ENCODE peak calls at places on chromosomes 16 and 17, in seven cellular contexts. A is pancreas; F is CD4-positive, CD25-positive, alpha-beta regulatory T cell; S is CD4-positive, alpha-beta memory T cell; P is CD8-positive, alpha-beta memory T cell; Z is cardiac muscle cell; Y is left ventricle myocardium inferior. J is an unnamed sample. For H3K4me1, the result is how much of the 10 kb centered on the place peaks cover.

GRCh38 chr17:50447870-50448573 is 20.7 kb downstream of the CHAD start:
- DNase-seq in A (no peak), F (no peak), S (no peak), P (no peak), Z (no peak), Y (no peak), J (no peak)

GRCh38 chr17:48213797-48214196 is 106.2 kb downstream of the SNX11 start:
- DNase-seq in A (no peak), F (no peak), S (no peak), P (no peak), Z (no peak), Y (no peak), J (no peak)

GRCh38 chr17:16327018-16327417 is 26.3 kb downstream of the CENPV start:
- DNase-seq in A (no peak), F (no peak), S (no peak), P (no peak), Z (no peak), Y (no peak), J (no peak)

GRCh38 chr16:8887438-8887765 is 5.3 kb downstream of the LITAFD start:
- DNase-seq in A (no peak), F (no peak), S (no peak), P (no peak), Z (no peak), Y (no peak), J (no peak)

GRCh38 chr16:50809561-50809960 is 67.7 kb downstream of the CYLD start:
- DNase-seq in A (no peak), F (no peak), S (no peak), P (no peak), Z (no peak), Y (no peak), J (peak)

GRCh38 chr16:23842137-23842600 is 6.4 kb downstream of the PRKCB start:
- DNase-seq in A (no peak), F (no peak), S (no peak), P (no peak), Z (no peak), Y (no peak), J (no peak)

GRCh38 chr17:13822671-13823070 is 220.9 kb upstream of the HS3ST3A1 start:
- DNase-seq in A (no peak), F (no peak), S (no peak), P (no peak), Z (no peak), Y (no peak), J (no peak)

GRCh38 chr16:48194828-48195566 is 39.2 kb upstream of the ABCC12 start:
- DNase-seq in A (no peak), F (no peak), S (no peak), P (no peak), Z (no peak), Y (no peak), J (no peak)

GRCh38 chr16:68064791-68065365 is 20.3 kb upstream of the NFATC3 start:
- DNase-seq in A (peak), F (peak), S (peak), P (peak), Z (peak), Y (peak), J (no peak)

GRCh38 chr16:57503366-57503765 is 17.1 kb upstream of the DOK4 start:
- DNase-seq in A (no peak), F (no peak), S (no peak), P (no peak), Z (no peak), Y (no peak), J (no peak)

GRCh38 chr16:72809446-72809845 is 238.5 kb downstream of the ZFHX3 start:
- DNase-seq in A (no peak), F (no peak), S (no peak), P (no peak), Z (no peak), Y (no peak), J (no peak)

GRCh38 chr16:66502020-66502913 is 47.7 kb downstream of the TK2 start:
- DNase-seq in A (no peak), F (no peak), S (no peak), P (no peak), Z (no peak), Y (peak), J (peak)

GRCh38 chr16:84559311-84559932 is 55.0 kb upstream of the MEAK7 start:
- DNase-seq in A (peak), F (no peak), S (no peak), P (no peak), Z (no peak), Y (no peak), J (no peak)

GRCh38 chr16:11992594-11993524 is 16.3 kb downstream of the SNX29 start:
- DNase-seq in A (no peak), F (no peak), S (no peak), P (no peak), Z (no peak), Y (no peak), J (no peak)

GRCh38 chr17:49285716-49286115 is 55.1 kb upstream of the PHOSPHO1 start:
- DNase-seq in A (no peak), F (no peak), S (no peak), P (no peak), Z (no peak), Y (no peak), J (no peak)

GRCh38 chr16:23374721-23375120 is 72.6 kb downstream of the SCNN1B start:
- DNase-seq in A (peak), F (no peak), S (no peak), P (no peak), Z (no peak), Y (no peak), J (no peak)

GRCh38 chr17:4201231-4201630 is 58.2 kb downstream of the CYB5D2 start:
- DNase-seq in A (no peak), F (no peak), S (no peak), P (no peak), Z (no peak), Y (no peak), J (no peak)

GRCh38 chr17:75128694-75129505 is 2.6 kb downstream of the NT5C start:
- DNase-seq in A (no peak), F (no peak), S (no peak), P (no peak), Z (no peak), Y (no peak), J (no peak)

GRCh38 chr17:2215616-2216364 is 87.8 kb downstream of the SMG6 start:
- DNase-seq in A (no peak), F (peak), S (peak), P (peak), Z (peak), Y (peak), J (no peak)

GRCh38 chr17:50221500-50222480 is 20.4 kb upstream of the COL1A1 start:
- DNase-seq in A (no peak), F (no peak), S (no peak), P (no peak), Z (no peak), Y (no peak), J (peak)

GRCh38 chr17:73782231-73782630 is 138.0 kb upstream of the SDK2 start:
- DNase-seq in A (no peak), F (no peak), S (no peak), P (no peak), Z (no peak), Y (no peak), J (no peak)

GRCh38 chr17:73784015-73784603 is 139.9 kb upstream of the SDK2 start:
- DNase-seq in A (no peak), F (no peak), S (no peak), P (no peak), Z (no peak), Y (no peak), J (peak)

GRCh38 chr17:73783382-73783766 is 139.1 kb upstream of the SDK2 start:
- DNase-seq in A (no peak), F (no peak), S (no peak), P (no peak), Z (no peak), Y (no peak), J (no peak)

GRCh38 chr17:73785466-73785865 is 141.2 kb upstream of the SDK2 start:
- DNase-seq in A (no peak), F (no peak), S (no peak), P (no peak), Z (peak), Y (no peak), J (no peak)

DNA sequence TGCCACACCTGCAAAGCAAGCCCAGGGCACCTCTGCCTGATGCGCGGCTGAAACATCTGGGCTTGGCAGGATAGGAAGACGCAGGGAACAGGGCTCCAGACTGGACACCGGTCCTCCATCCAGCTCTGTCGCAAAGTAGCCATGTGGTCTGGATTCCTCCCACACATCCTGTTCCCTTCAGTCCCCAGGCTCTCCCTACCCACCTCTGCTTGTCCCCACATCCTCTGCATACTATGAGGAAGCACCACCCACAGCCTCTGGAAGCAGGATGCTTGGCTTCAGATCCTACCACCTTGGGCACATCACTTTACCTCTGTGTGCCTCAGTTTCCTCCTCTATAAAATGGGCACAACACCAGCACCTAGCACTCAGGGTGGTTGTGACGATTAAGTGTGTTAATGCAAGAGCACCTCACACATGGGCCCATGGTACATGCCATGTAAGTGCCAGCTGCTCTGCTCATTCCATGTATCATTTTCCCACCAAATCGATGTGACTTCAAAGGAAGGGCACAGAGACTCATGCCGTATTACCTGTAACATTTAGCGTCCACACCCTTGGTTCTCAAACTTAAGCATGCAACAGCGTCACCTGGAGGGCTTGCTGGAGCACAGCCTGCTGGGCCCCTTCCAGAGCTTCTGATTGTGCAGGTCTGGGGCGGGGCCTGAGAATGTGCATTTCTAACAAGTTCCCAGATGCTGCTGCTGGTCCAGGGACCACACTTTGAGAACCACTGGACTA is 138.6 kb upstream of the SDK2 start:
- DNase-seq in A (no peak), F (no peak), S (no peak), P (no peak), Z (peak), Y (no peak), J (no peak)
- H3K4me1 ChIP-seq in A (under half), F (under half), S (under half), P (under half), Z (under half), Y (under half), J (under half)

GRCh38 chr16:30785126-30786106 is 1.6 kb downstream of the ZNF629 start:
- DNase-seq in A (no peak), F (no peak), S (no peak), P (no peak), Z (no peak), Y (no peak), J (no peak)
- H3K4me3 ChIP-seq in A (peak), F (no peak), S (no peak), P (no peak), Z (peak), Y (peak), J (peak)

DNA sequence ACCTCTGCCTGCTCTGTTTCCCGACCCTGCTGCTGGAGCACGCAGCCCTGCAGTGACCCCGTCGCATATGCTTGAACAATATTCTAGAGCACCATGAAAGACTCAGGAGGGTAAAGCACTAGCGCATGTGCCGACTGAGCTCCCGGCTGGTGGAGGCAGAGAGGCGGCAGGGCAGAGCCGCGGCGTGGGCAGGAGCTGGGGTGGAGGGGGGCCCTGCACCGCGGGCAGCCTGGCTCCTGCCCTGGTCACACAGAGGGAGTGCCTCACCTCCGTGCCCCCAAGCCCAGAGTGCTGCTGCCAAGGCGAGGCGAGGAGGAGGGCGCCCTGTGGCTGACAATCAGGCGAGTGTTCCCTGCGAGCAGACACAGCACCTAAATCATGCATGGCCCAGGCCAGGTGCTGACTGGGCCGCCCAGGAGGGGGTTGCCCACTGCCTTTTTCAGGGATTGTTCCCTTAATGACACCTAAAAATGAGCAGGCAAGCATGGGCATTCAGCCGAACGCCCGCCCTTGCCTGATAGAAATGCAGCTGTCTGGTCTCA is 105.8 kb upstream of the TNRC6C start:
- DNase-seq in A (peak), F (no peak), S (no peak), P (peak), Z (no peak), Y (peak), J (no peak)
- H3K4me1 ChIP-seq in A (under half), F (under half), S (under half), P (under half), Z (under half), Y (under half), J (under half)

GRCh38 chr17:77473615-77474226 is 333.0 kb downstream of the SEC14L1 start:
- DNase-seq in A (no peak), F (no peak), S (no peak), P (no peak), Z (no peak), Y (no peak), J (no peak)
- H3K4me3 ChIP-seq in A (no peak), F (peak), S (peak), P (peak), Z (no peak), Y (no peak), J (no peak)

GRCh38 chr17:81999587-81999974 is 22.2 kb downstream of the ASPSCR1 start:
- DNase-seq in A (no peak), F (no peak), S (no peak), P (no peak), Z (no peak), Y (no peak), J (no peak)
- H3K4me1 ChIP-seq in A (under half), F (under half), S (under half), P (under half), Z (under half), Y (under half), J (under half)

DNA sequence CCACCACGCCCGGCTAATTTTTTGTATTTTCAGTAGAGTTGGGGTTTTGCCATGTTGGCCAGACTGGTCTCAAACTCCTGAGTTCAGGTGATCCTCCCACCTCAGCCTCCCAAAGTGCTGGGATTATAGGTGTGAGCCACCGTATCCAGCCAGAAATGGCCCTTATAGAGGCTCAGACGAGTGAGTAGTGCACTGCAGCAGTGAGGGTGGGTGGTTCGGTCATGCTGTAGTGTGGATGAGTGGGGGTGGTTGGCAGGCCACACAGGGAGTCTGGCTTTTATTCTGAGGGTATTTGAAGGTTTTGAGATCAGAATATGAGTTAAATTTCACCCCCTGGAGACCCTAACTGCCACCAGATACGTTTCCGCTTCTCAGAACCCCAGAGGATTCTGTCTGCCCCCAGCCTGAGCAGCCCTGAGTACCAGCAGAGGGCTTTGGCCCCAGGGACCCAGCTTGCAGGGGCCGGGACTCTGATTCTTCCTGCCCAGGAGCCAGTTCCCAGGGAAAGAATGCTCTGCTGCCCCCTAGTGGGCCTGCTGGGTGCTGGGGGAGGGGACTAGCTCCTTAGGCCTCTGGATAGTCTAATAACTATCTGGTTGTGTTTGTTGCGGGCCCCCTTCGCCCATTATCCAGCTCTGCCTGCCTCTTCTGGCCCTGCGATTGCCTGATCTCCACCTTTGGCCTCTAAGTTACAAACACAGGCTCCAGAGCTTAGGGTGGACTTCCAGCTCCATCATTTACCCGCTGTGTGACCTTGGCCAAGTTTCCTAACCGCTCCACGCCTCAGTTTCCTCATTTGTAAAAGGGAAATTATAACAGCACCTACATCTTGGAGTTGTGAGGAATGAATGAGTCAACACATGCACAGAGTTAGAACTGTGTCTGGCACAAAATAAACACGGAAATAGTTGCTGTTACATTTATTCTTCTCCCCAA is 2.0 kb downstream of the ZNF771 start:
- DNase-seq in A (peak), F (peak), S (peak), P (peak), Z (peak), Y (peak), J (peak)
- H3K4me3 ChIP-seq in A (no peak), F (no peak), S (no peak), P (no peak), Z (no peak), Y (peak), J (no peak)

J was measured in ascending aorta.